ENCODE peak calls at places on chromosome 9, in ten cellular contexts. U is lower leg skin, K is IMR-90, O is A549, S is Peyer's patch, C is ovary, Q is heart left ventricle, W is H54, A is body of pancreas, V is spleen. X is an unnamed sample.
A peak's percentile ranks its signal among the peaks of the same experiment; 100 is the strongest.

GRCh38 chr9:130364619-130365322 is 80.0 kb upstream of the ASS1 start:
- DNase-seq in C (no peak), K (no peak), V (no peak), S (no peak), U (no peak), Q (no peak), O (no peak), W (peak; percentile 44), A (no peak), X (no peak)

GRCh38 chr9:38687389-38687842 is 32.5 kb downstream of the FAM240B start:
- DNase-seq in A (peak; percentile 72), U (no peak), Q (peak; percentile 67), C (no peak), W (no peak), K (no peak), V (peak; percentile 82), S (no peak), O (peak; percentile 71), X (no peak)

GRCh38 chr9:16030513-16031185 is 477.8 kb downstream of the CCDC171 start:
- DNase-seq in U (no peak), W (peak; percentile 59), S (no peak), C (no peak), V (no peak), A (no peak), Q (no peak), O (peak; percentile 25), K (peak; percentile 96), X (no peak)

GRCh38 chr9:22049411-22049810 is 40.3 kb upstream of the CDKN2B start:
- DNase-seq in A (no peak), K (peak; percentile 50), W (no peak), V (no peak), C (no peak), Q (no peak), S (no peak), O (no peak), U (no peak), X (no peak)

GRCh38 chr9:36971935-36972488 is 62.1 kb downstream of the PAX5 start:
- DNase-seq in S (no peak), A (no peak), C (no peak), U (no peak), Q (no peak), W (no peak), O (no peak), K (no peak), V (no peak), X (no peak)

GRCh38 chr9:4674783-4675182 is 4.6 kb upstream of the CDC37L1 start:
- DNase-seq in W (no peak), O (peak; percentile 49), Q (no peak), K (peak; percentile 95), S (no peak), U (no peak), V (no peak), A (no peak), C (no peak), X (no peak)

GRCh38 chr9:27086818-27087680 is 22.0 kb upstream of the TEK start:
- DNase-seq in W (no peak), S (no peak), K (peak; percentile 90), C (no peak), U (no peak), O (no peak), A (no peak), V (no peak), Q (no peak), X (no peak)

GRCh38 chr9:114905160-114905940 is 25.0 kb downstream of the TNFSF8 start:
- DNase-seq in W (no peak), U (no peak), Q (no peak), S (no peak), A (no peak), O (no peak), V (no peak), C (no peak), K (no peak), X (no peak)

GRCh38 chr9:31519011-31519410 is 865.4 kb upstream of the ACO1 start:
- DNase-seq in S (peak; percentile 18), Q (no peak), K (no peak), U (no peak), A (no peak), O (no peak), V (peak; percentile 68), W (no peak), C (no peak), X (no peak)

GRCh38 chr9:114413909-114414308 is 26.1 kb upstream of the AKNA start:
- DNase-seq in Q (no peak), O (no peak), C (no peak), K (peak; percentile 88), A (no peak), V (no peak), S (no peak), W (peak; percentile 50), U (no peak), X (no peak)

GRCh38 chr9:98255064-98255577 is 328 bp downstream of the TBC1D2 start:
- DNase-seq in Q (peak; percentile 27), V (no peak), S (peak; percentile 34), C (no peak), W (peak; percentile 54), U (no peak), A (no peak), K (peak; percentile 61), O (peak; percentile 23), X (no peak)

GRCh38 chr9:79975471-79976316 is 403.9 kb downstream of the TLE4 start:
- DNase-seq in A (no peak), Q (no peak), U (no peak), O (no peak), V (no peak), W (no peak), C (peak; percentile 49), S (no peak), K (no peak), X (no peak)

GRCh38 chr9:116174347-116174746 is 20.8 kb downstream of the PAPPA start:
- DNase-seq in C (no peak), Q (no peak), O (peak; percentile 60), W (no peak), A (no peak), U (no peak), S (no peak), K (peak; percentile 70), V (no peak), X (no peak)

GRCh38 chr9:114302727-114303126 is 20.2 kb upstream of the ORM1 start:
- DNase-seq in S (no peak), U (no peak), Q (no peak), W (no peak), K (no peak), O (no peak), A (peak; percentile 4), C (no peak), V (peak; percentile 47), X (no peak)

GRCh38 chr9:109012009-109012875 is 1.1 kb downstream of the CTNNAL1 start:
- DNase-seq in U (peak; percentile 76), C (peak; percentile 58), W (peak; percentile 83), S (peak; percentile 23), A (peak; percentile 51), K (peak; percentile 94), O (peak; percentile 76), Q (peak; percentile 55), V (no peak), X (peak; percentile 21)

GRCh38 chr9:131469369-131469768 is 33.3 kb upstream of the POMT1 start:
- DNase-seq in O (no peak), Q (no peak), A (no peak), V (peak; percentile 27), S (no peak), C (no peak), U (no peak), K (no peak), W (no peak), X (no peak)

GRCh38 chr9:114140401-114140800 is 14.9 kb upstream of the COL27A1 start:
- DNase-seq in A (no peak), V (no peak), O (no peak), C (no peak), W (no peak), U (no peak), Q (no peak), S (no peak), K (no peak), X (no peak)

GRCh38 chr9:134067904-134068741 is at the start of gene BRD3:
- DNase-seq in Q (peak; percentile 92), U (peak; percentile 76), C (peak; percentile 81), O (peak; percentile 88), K (peak; percentile 88), S (peak; percentile 84), A (peak; percentile 85), V (peak; percentile 96), W (peak; percentile 98), X (peak; percentile 89)
- TF ChIP-seq POLR2A in Q (peak; percentile 10), U (no peak), C (peak; percentile 31), O (peak; percentile 70), K (peak; percentile 51), S (peak; percentile 66), A (peak; percentile 49), V (peak; percentile 61), W (peak; percentile 67), X (peak; percentile 59)

GRCh38 chr9:110536802-110537201 is 42.7 kb downstream of the SVEP1 start:
- DNase-seq in V (no peak), Q (no peak), A (no peak), U (no peak), S (no peak), C (no peak), O (peak; percentile 51), W (no peak), K (peak; percentile 86), X (no peak)
- TF ChIP-seq POLR2A in V (no peak), Q (no peak), A (no peak), U (no peak), S (no peak), C (no peak), O (no peak), W (no peak), K (no peak), X (no peak)

GRCh38 chr9:33025572-33026347 is 687 bp downstream of the DNAJA1 start:
- DNase-seq in W (no peak), S (peak; percentile 67), Q (peak; percentile 56), C (peak; percentile 77), V (peak; percentile 92), O (peak; percentile 27), K (peak; percentile 32), U (peak; percentile 51), A (peak; percentile 62), X (peak; percentile 49)
- TF ChIP-seq POLR2A in W (no peak), S (no peak), Q (no peak), C (no peak), V (no peak), O (no peak), K (no peak), U (no peak), A (no peak), X (no peak)

GRCh38 chr9:136889858-136890257 is 3.5 kb downstream of the TRAF2 start:
- DNase-seq in S (no peak), O (no peak), A (no peak), W (no peak), Q (no peak), K (no peak), V (no peak), U (no peak), C (no peak), X (no peak)

GRCh38 chr9:136882109-136882946 is 4.0 kb upstream of the TRAF2 start:
- DNase-seq in K (peak; percentile 87), Q (peak; percentile 47), A (peak; percentile 56), W (peak; percentile 100), V (peak; percentile 89), O (peak; percentile 93), C (no peak), S (peak; percentile 76), U (peak; percentile 70), X (peak; percentile 85)

GRCh38 chr9:136886610-136887597 is 588 bp downstream of the TRAF2 start:
- DNase-seq in O (no peak), S (no peak), W (peak; percentile 93), A (no peak), Q (no peak), V (no peak), K (peak; percentile 16), U (no peak), C (no peak), X (peak; percentile 85)

GRCh38 chr9:136888454-136888853 is 2.1 kb downstream of the TRAF2 start:
- DNase-seq in S (no peak), K (no peak), A (no peak), Q (no peak), V (no peak), O (no peak), W (no peak), C (no peak), U (no peak), X (no peak)

GRCh38 chr9:136885950-136886578 is at the start of gene TRAF2:
- DNase-seq in K (peak; percentile 99), W (peak; percentile 100), Q (peak; percentile 98), V (peak; percentile 97), A (peak; percentile 98), O (peak; percentile 100), S (peak; percentile 96), C (peak; percentile 98), U (peak; percentile 97), X (peak; percentile 100)
- TF ChIP-seq POLR2A in K (no peak), W (peak; percentile 90), Q (no peak), V (peak; percentile 70), A (no peak), O (peak; percentile 93), S (peak; percentile 62), C (no peak), U (no peak), X (peak; percentile 92)

X was measured in GM12892.